ENCODE peak calls at places on chromosomes 1 and 21, in seven cellular contexts. One of them, this sample, is unnamed.

GRCh38 chr1:100835866-100836842 is 58.5 kb downstream of the EXTL2 start:
- DNase-seq in K562: no peak
- DNase-seq in Peyer's patch: no peak
- DNase-seq in IMR-90: peak
- DNase-seq in transverse colon: no peak
- DNase-seq in stomach: no peak
- DNase-seq in sigmoid colon: no peak
- DNase-seq in this sample: no peak

GRCh38 chr1:115665319-115665718 is 23.5 kb downstream of the VANGL1 start:
- DNase-seq in K562: no peak
- DNase-seq in Peyer's patch: no peak
- DNase-seq in IMR-90: no peak
- DNase-seq in transverse colon: peak
- DNase-seq in stomach: peak
- DNase-seq in sigmoid colon: no peak
- DNase-seq in this sample: no peak

GRCh38 chr1:58249729-58250586 is 296.6 kb downstream of the OMA1 start:
- DNase-seq in K562: peak
- DNase-seq in Peyer's patch: no peak
- DNase-seq in IMR-90: peak
- DNase-seq in transverse colon: no peak
- DNase-seq in stomach: no peak
- DNase-seq in sigmoid colon: no peak
- DNase-seq in this sample: no peak

GRCh38 chr1:232899839-232900238 is 50.6 kb upstream of the NTPCR start:
- DNase-seq in K562: peak
- DNase-seq in Peyer's patch: no peak
- DNase-seq in IMR-90: no peak
- DNase-seq in transverse colon: no peak
- DNase-seq in stomach: no peak
- DNase-seq in sigmoid colon: no peak
- DNase-seq in this sample: no peak

GRCh38 chr1:53089478-53090226 is 27.6 kb downstream of the PODN start:
- DNase-seq in K562: no peak
- DNase-seq in Peyer's patch: peak
- DNase-seq in IMR-90: peak
- DNase-seq in transverse colon: peak
- DNase-seq in stomach: peak
- DNase-seq in sigmoid colon: no peak
- DNase-seq in this sample: no peak

GRCh38 chr1:186849271-186849671 is 20.5 kb downstream of the PLA2G4A start:
- DNase-seq in K562: no peak
- DNase-seq in Peyer's patch: no peak
- DNase-seq in IMR-90: no peak
- DNase-seq in transverse colon: no peak
- DNase-seq in stomach: no peak
- DNase-seq in sigmoid colon: no peak
- DNase-seq in this sample: no peak

GRCh38 chr1:98221926-98222325 is 301.1 kb upstream of the DPYD start:
- DNase-seq in K562: no peak
- DNase-seq in Peyer's patch: no peak
- DNase-seq in IMR-90: no peak
- DNase-seq in transverse colon: no peak
- DNase-seq in stomach: no peak
- DNase-seq in sigmoid colon: no peak
- DNase-seq in this sample: no peak

GRCh38 chr1:94342416-94342815 is 75.8 kb upstream of the ABCD3 start:
- DNase-seq in K562: no peak
- DNase-seq in Peyer's patch: no peak
- DNase-seq in IMR-90: no peak
- DNase-seq in transverse colon: no peak
- DNase-seq in stomach: no peak
- DNase-seq in sigmoid colon: no peak
- DNase-seq in this sample: no peak

GRCh38 chr1:52098139-52098871 is 42.2 kb downstream of the BTF3L4 start:
- DNase-seq in K562: no peak
- DNase-seq in Peyer's patch: no peak
- DNase-seq in IMR-90: no peak
- DNase-seq in transverse colon: no peak
- DNase-seq in stomach: no peak
- DNase-seq in sigmoid colon: no peak
- DNase-seq in this sample: no peak

GRCh38 chr1:10578070-10578469 is 103.3 kb downstream of the PEX14 start:
- DNase-seq in K562: no peak
- DNase-seq in Peyer's patch: no peak
- DNase-seq in IMR-90: no peak
- DNase-seq in transverse colon: no peak
- DNase-seq in stomach: no peak
- DNase-seq in sigmoid colon: no peak
- DNase-seq in this sample: no peak

GRCh38 chr1:221316491-221317056 is 425.3 kb downstream of the DUSP10 start:
- DNase-seq in K562: no peak
- DNase-seq in Peyer's patch: no peak
- DNase-seq in IMR-90: peak
- DNase-seq in transverse colon: no peak
- DNase-seq in stomach: no peak
- DNase-seq in sigmoid colon: no peak
- DNase-seq in this sample: no peak

GRCh38 chr1:3522564-3523270 is 68.3 kb downstream of the ARHGEF16 start:
- DNase-seq in K562: no peak
- DNase-seq in Peyer's patch: no peak
- DNase-seq in IMR-90: no peak
- DNase-seq in transverse colon: no peak
- DNase-seq in stomach: no peak
- DNase-seq in sigmoid colon: no peak
- DNase-seq in this sample: no peak

GRCh38 chr1:18463063-18463462 is 17.7 kb upstream of the KLHDC7A start:
- DNase-seq in K562: no peak
- DNase-seq in Peyer's patch: no peak
- DNase-seq in IMR-90: no peak
- DNase-seq in transverse colon: no peak
- DNase-seq in stomach: no peak
- DNase-seq in sigmoid colon: no peak
- DNase-seq in this sample: peak

GRCh38 chr1:198542632-198543031 is 2.2 kb upstream of the ATP6V1G3 start:
- DNase-seq in K562: no peak
- DNase-seq in Peyer's patch: no peak
- DNase-seq in IMR-90: no peak
- DNase-seq in transverse colon: no peak
- DNase-seq in stomach: no peak
- DNase-seq in sigmoid colon: no peak
- DNase-seq in this sample: no peak

GRCh38 chr1:48978413-48978812 is 201.7 kb upstream of the BEND5 start:
- DNase-seq in K562: no peak
- DNase-seq in Peyer's patch: no peak
- DNase-seq in IMR-90: no peak
- DNase-seq in transverse colon: no peak
- DNase-seq in stomach: no peak
- DNase-seq in sigmoid colon: no peak
- DNase-seq in this sample: no peak

GRCh38 chr21:39471598-39471997 is 19.8 kb downstream of the SH3BGR start:
- DNase-seq in K562: no peak
- DNase-seq in Peyer's patch: no peak
- DNase-seq in IMR-90: no peak
- DNase-seq in transverse colon: no peak
- DNase-seq in stomach: no peak
- DNase-seq in sigmoid colon: no peak
- DNase-seq in this sample: no peak

GRCh38 chr1:29708381-29708780 is 472.1 kb downstream of the PTPRU start:
- DNase-seq in K562: no peak
- DNase-seq in Peyer's patch: no peak
- DNase-seq in IMR-90: peak
- DNase-seq in transverse colon: no peak
- DNase-seq in stomach: no peak
- DNase-seq in sigmoid colon: no peak
- DNase-seq in this sample: no peak

GRCh38 chr1:43068911-43069310 is 103.2 kb downstream of the EBNA1BP2 start:
- DNase-seq in K562: no peak
- DNase-seq in Peyer's patch: no peak
- DNase-seq in IMR-90: no peak
- DNase-seq in transverse colon: no peak
- DNase-seq in stomach: no peak
- DNase-seq in sigmoid colon: no peak
- DNase-seq in this sample: no peak

GRCh38 chr1:202810193-202810614 is 550 bp upstream of the PCAT6 start:
- DNase-seq in K562: no peak
- DNase-seq in Peyer's patch: no peak
- DNase-seq in IMR-90: no peak
- DNase-seq in transverse colon: no peak
- DNase-seq in stomach: no peak
- DNase-seq in sigmoid colon: no peak
- DNase-seq in this sample: no peak

GRCh38 chr1:201888282-201889033 is at the start of gene SHISA4:
- DNase-seq in K562: peak
- DNase-seq in Peyer's patch: peak
- DNase-seq in IMR-90: peak
- DNase-seq in transverse colon: peak
- DNase-seq in stomach: peak
- DNase-seq in sigmoid colon: peak
- DNase-seq in this sample: peak

GRCh38 chr21:36980280-36981048 is 14.0 kb upstream of the HLCS start:
- DNase-seq in K562: no peak
- DNase-seq in Peyer's patch: peak
- DNase-seq in IMR-90: no peak
- DNase-seq in transverse colon: peak
- DNase-seq in stomach: peak
- DNase-seq in sigmoid colon: no peak
- DNase-seq in this sample: peak

GRCh38 chr1:213829806-213830205 is 158.0 kb upstream of the PROX1 start:
- DNase-seq in K562: no peak
- DNase-seq in Peyer's patch: no peak
- DNase-seq in IMR-90: no peak
- DNase-seq in transverse colon: no peak
- DNase-seq in stomach: no peak
- DNase-seq in sigmoid colon: no peak
- DNase-seq in this sample: no peak

GRCh38 chr1:25864434-25864833 is 5.2 kb upstream of the AUNIP start:
- DNase-seq in K562: no peak
- DNase-seq in Peyer's patch: no peak
- DNase-seq in IMR-90: no peak
- DNase-seq in transverse colon: no peak
- DNase-seq in stomach: no peak
- DNase-seq in sigmoid colon: no peak
- DNase-seq in this sample: no peak

GRCh38 chr1:25862785-25863485 is 3.7 kb upstream of the AUNIP start:
- DNase-seq in K562: no peak
- DNase-seq in Peyer's patch: no peak
- DNase-seq in IMR-90: no peak
- DNase-seq in transverse colon: no peak
- DNase-seq in stomach: peak
- DNase-seq in sigmoid colon: peak
- DNase-seq in this sample: no peak

GRCh38 chr1:25858906-25859789 is at the start of gene AUNIP:
- DNase-seq in K562: peak
- DNase-seq in Peyer's patch: peak
- DNase-seq in IMR-90: peak
- DNase-seq in transverse colon: peak
- DNase-seq in stomach: peak
- DNase-seq in sigmoid colon: peak
- DNase-seq in this sample: peak

GRCh38 chr1:25863486-25864262 is 4.4 kb upstream of the AUNIP start:
- DNase-seq in K562: peak
- DNase-seq in Peyer's patch: no peak
- DNase-seq in IMR-90: no peak
- DNase-seq in transverse colon: no peak
- DNase-seq in stomach: no peak
- DNase-seq in sigmoid colon: peak
- DNase-seq in this sample: no peak

DNA sequence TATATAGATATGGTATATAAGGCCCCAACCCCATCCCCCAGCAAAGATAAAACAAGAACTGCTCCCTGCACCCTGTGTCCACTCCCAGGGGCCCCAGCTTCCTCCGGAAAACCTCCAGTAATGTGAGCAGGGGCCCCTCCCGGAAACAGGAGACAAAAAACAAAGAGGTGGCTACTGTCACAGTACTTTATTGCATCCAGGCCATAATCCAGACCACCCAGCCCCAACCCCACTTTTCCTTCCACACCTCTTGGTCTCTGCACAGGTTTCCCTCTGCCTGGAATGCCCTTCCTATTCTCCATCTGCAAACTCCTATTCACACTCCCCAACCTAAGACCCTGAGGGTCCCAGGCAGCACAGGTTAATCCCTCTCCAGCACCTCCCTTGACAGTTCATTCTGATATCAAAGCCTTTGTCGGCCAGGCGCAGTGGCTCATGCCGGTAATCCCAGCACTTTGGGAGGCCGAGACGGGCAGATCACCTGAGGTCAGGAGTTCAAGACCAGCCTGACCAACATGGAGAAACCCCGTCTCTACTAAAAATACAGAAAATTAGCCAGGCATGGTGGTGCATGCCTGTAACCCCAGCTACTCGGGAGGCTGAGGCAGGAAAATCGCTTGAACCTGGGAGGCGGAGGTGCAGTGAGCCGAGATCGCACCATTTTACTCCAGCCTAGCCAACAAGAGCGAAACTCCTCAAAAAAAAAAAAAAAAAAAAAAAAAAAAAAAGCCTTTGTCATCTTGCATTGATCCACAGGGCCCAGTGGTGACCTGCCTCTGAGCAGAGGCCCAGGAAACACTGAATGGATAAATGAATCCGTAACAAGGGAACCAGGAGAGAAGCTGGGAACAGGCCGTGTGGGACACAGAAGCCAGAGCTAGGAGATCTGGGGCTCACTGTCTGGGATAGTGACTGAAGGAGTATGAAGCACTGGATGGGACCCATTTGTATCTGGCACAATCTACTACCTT is 2.3 kb upstream of the AUNIP start:
- DNase-seq in K562: peak
- DNase-seq in Peyer's patch: no peak
- DNase-seq in IMR-90: no peak
- DNase-seq in transverse colon: peak
- DNase-seq in stomach: no peak
- DNase-seq in sigmoid colon: no peak
- DNase-seq in this sample: no peak
- H3K27ac ChIP-seq in K562: peak
- H3K27ac ChIP-seq in Peyer's patch: no peak
- H3K27ac ChIP-seq in IMR-90: no peak
- H3K27ac ChIP-seq in transverse colon: peak
- H3K27ac ChIP-seq in stomach: peak
- H3K27ac ChIP-seq in sigmoid colon: no peak
- H3K27ac ChIP-seq in this sample: peak

GRCh38 chr1:224623310-224623714 is 7.2 kb downstream of the CNIH3 start:
- DNase-seq in K562: no peak
- DNase-seq in Peyer's patch: no peak
- DNase-seq in IMR-90: peak
- DNase-seq in transverse colon: no peak
- DNase-seq in stomach: no peak
- DNase-seq in sigmoid colon: no peak
- DNase-seq in this sample: no peak
- TF ChIP-seq POLR2A in K562: no peak
- TF ChIP-seq POLR2A in Peyer's patch: no peak
- TF ChIP-seq POLR2A in IMR-90: no peak
- TF ChIP-seq POLR2A in transverse colon: no peak
- TF ChIP-seq POLR2A in stomach: no peak
- TF ChIP-seq POLR2A in sigmoid colon: no peak
- TF ChIP-seq POLR2A in this sample: no peak

GRCh38 chr1:25890249-25891034 is 14.9 kb upstream of the PAQR7 start:
- DNase-seq in K562: peak
- DNase-seq in Peyer's patch: peak
- DNase-seq in IMR-90: peak
- DNase-seq in transverse colon: peak
- DNase-seq in stomach: peak
- DNase-seq in sigmoid colon: peak
- DNase-seq in this sample: peak
- H3K27ac ChIP-seq in K562: no peak
- H3K27ac ChIP-seq in Peyer's patch: peak
- H3K27ac ChIP-seq in IMR-90: peak
- H3K27ac ChIP-seq in transverse colon: peak
- H3K27ac ChIP-seq in stomach: peak
- H3K27ac ChIP-seq in sigmoid colon: no peak
- H3K27ac ChIP-seq in this sample: peak

GRCh38 chr1:226945106-226945857 is 5.2 kb downstream of the COQ8A start:
- DNase-seq in K562: no peak
- DNase-seq in Peyer's patch: peak
- DNase-seq in IMR-90: no peak
- DNase-seq in transverse colon: peak
- DNase-seq in stomach: peak
- DNase-seq in sigmoid colon: no peak
- DNase-seq in this sample: no peak
- TF ChIP-seq POLR2A in K562: no peak
- TF ChIP-seq POLR2A in Peyer's patch: no peak
- TF ChIP-seq POLR2A in IMR-90: no peak
- TF ChIP-seq POLR2A in transverse colon: no peak
- TF ChIP-seq POLR2A in stomach: no peak
- TF ChIP-seq POLR2A in sigmoid colon: no peak
- TF ChIP-seq POLR2A in this sample: no peak